ENCODE peak calls at places on chromosome 19, in six cellular contexts. One of them, this sample, is unnamed.

GRCh38 chr19:12481781-12482504 is 2.7 kb downstream of the ZNF709 start:
- DNase-seq in RWPE1: no peak
- DNase-seq in left ventricle myocardium inferior: no peak
- DNase-seq in heart right ventricle: no peak
- DNase-seq in H1: no peak
- DNase-seq in WTC11: no peak
- DNase-seq in this sample: no peak

GRCh38 chr19:14116918-14117578 is 514 bp downstream of the PRKACA start:
- DNase-seq in RWPE1: no peak
- DNase-seq in left ventricle myocardium inferior: peak; percentile 42
- DNase-seq in heart right ventricle: peak; percentile 49
- DNase-seq in H1: no peak
- DNase-seq in WTC11: peak; percentile 32
- DNase-seq in this sample: no peak

GRCh38 chr19:43901395-43902390 is 33.4 kb downstream of the ZNF45 start:
- DNase-seq in RWPE1: peak; percentile 61
- DNase-seq in left ventricle myocardium inferior: peak; percentile 82
- DNase-seq in heart right ventricle: peak; percentile 76
- DNase-seq in H1: peak; percentile 33
- DNase-seq in WTC11: peak; percentile 79
- DNase-seq in this sample: peak; percentile 85

GRCh38 chr19:47778954-47779351 is 450 bp downstream of the SELENOW start:
- DNase-seq in RWPE1: no peak
- DNase-seq in left ventricle myocardium inferior: peak; percentile 29
- DNase-seq in heart right ventricle: no peak
- DNase-seq in H1: no peak
- DNase-seq in WTC11: no peak
- DNase-seq in this sample: no peak

GRCh38 chr19:5915782-5916165 is 1.7 kb downstream of the CAPS start:
- DNase-seq in RWPE1: no peak
- DNase-seq in left ventricle myocardium inferior: no peak
- DNase-seq in heart right ventricle: no peak
- DNase-seq in H1: no peak
- DNase-seq in WTC11: no peak
- DNase-seq in this sample: no peak

GRCh38 chr19:13764821-13765394 is 586 bp downstream of the MRI1 start:
- DNase-seq in RWPE1: no peak
- DNase-seq in left ventricle myocardium inferior: peak; percentile 38
- DNase-seq in heart right ventricle: peak; percentile 45
- DNase-seq in H1: no peak
- DNase-seq in WTC11: peak; percentile 32
- DNase-seq in this sample: peak; percentile 46

GRCh38 chr19:27935669-27936068 is 1277.3 kb downstream of the UQCRFS1 start:
- DNase-seq in RWPE1: no peak
- DNase-seq in left ventricle myocardium inferior: no peak
- DNase-seq in heart right ventricle: no peak
- DNase-seq in H1: no peak
- DNase-seq in WTC11: no peak
- DNase-seq in this sample: no peak

GRCh38 chr19:19229701-19230100 is 17.9 kb downstream of the NCAN start:
- DNase-seq in RWPE1: no peak
- DNase-seq in left ventricle myocardium inferior: no peak
- DNase-seq in heart right ventricle: no peak
- DNase-seq in H1: no peak
- DNase-seq in WTC11: no peak
- DNase-seq in this sample: no peak

GRCh38 chr19:46441775-46442332 is 13.1 kb upstream of the PNMA8C start:
- DNase-seq in RWPE1: no peak
- DNase-seq in left ventricle myocardium inferior: no peak
- DNase-seq in heart right ventricle: no peak
- DNase-seq in H1: no peak
- DNase-seq in WTC11: no peak
- DNase-seq in this sample: no peak

GRCh38 chr19:19324059-19324755 is 3.6 kb downstream of the MAU2 start:
- DNase-seq in RWPE1: no peak
- DNase-seq in left ventricle myocardium inferior: no peak
- DNase-seq in heart right ventricle: no peak
- DNase-seq in H1: no peak
- DNase-seq in WTC11: no peak
- DNase-seq in this sample: no peak

GRCh38 chr19:18340990-18341868 is 831 bp downstream of the PGPEP1 start:
- DNase-seq in RWPE1: no peak
- DNase-seq in left ventricle myocardium inferior: peak; percentile 48
- DNase-seq in heart right ventricle: peak; percentile 58
- DNase-seq in H1: no peak
- DNase-seq in WTC11: peak; percentile 55
- DNase-seq in this sample: no peak

GRCh38 chr19:10968527-10969081 is 7.8 kb downstream of the SMARCA4 start:
- DNase-seq in RWPE1: no peak
- DNase-seq in left ventricle myocardium inferior: no peak
- DNase-seq in heart right ventricle: no peak
- DNase-seq in H1: no peak
- DNase-seq in WTC11: no peak
- DNase-seq in this sample: no peak

GRCh38 chr19:58170860-58171259 is 12.0 kb upstream of the ZNF274 start:
- DNase-seq in RWPE1: peak; percentile 31
- DNase-seq in left ventricle myocardium inferior: no peak
- DNase-seq in heart right ventricle: no peak
- DNase-seq in H1: no peak
- DNase-seq in WTC11: no peak
- DNase-seq in this sample: no peak

GRCh38 chr19:6501740-6502648 is at the start of gene TUBB4A:
- DNase-seq in RWPE1: no peak
- DNase-seq in left ventricle myocardium inferior: peak; percentile 50
- DNase-seq in heart right ventricle: peak; percentile 55
- DNase-seq in H1: no peak
- DNase-seq in WTC11: peak; percentile 50
- DNase-seq in this sample: peak; percentile 29

GRCh38 chr19:49020342-49020741 is 3.5 kb upstream of the LHB start:
- DNase-seq in RWPE1: no peak
- DNase-seq in left ventricle myocardium inferior: no peak
- DNase-seq in heart right ventricle: no peak
- DNase-seq in H1: no peak
- DNase-seq in WTC11: peak; percentile 59
- DNase-seq in this sample: no peak

GRCh38 chr19:49016067-49016839 is 638 bp downstream of the LHB start:
- DNase-seq in RWPE1: no peak
- DNase-seq in left ventricle myocardium inferior: no peak
- DNase-seq in heart right ventricle: no peak
- DNase-seq in H1: no peak
- DNase-seq in WTC11: no peak
- DNase-seq in this sample: no peak

GRCh38 chr19:49017041-49017665 is at the start of gene LHB:
- DNase-seq in RWPE1: no peak
- DNase-seq in left ventricle myocardium inferior: no peak
- DNase-seq in heart right ventricle: no peak
- DNase-seq in H1: no peak
- DNase-seq in WTC11: no peak
- DNase-seq in this sample: no peak

GRCh38 chr19:49019242-49019932 is 2.5 kb upstream of the LHB start:
- DNase-seq in RWPE1: peak; percentile 70
- DNase-seq in left ventricle myocardium inferior: peak; percentile 75
- DNase-seq in heart right ventricle: peak; percentile 69
- DNase-seq in H1: peak; percentile 29
- DNase-seq in WTC11: peak; percentile 91
- DNase-seq in this sample: peak; percentile 88

DNA sequence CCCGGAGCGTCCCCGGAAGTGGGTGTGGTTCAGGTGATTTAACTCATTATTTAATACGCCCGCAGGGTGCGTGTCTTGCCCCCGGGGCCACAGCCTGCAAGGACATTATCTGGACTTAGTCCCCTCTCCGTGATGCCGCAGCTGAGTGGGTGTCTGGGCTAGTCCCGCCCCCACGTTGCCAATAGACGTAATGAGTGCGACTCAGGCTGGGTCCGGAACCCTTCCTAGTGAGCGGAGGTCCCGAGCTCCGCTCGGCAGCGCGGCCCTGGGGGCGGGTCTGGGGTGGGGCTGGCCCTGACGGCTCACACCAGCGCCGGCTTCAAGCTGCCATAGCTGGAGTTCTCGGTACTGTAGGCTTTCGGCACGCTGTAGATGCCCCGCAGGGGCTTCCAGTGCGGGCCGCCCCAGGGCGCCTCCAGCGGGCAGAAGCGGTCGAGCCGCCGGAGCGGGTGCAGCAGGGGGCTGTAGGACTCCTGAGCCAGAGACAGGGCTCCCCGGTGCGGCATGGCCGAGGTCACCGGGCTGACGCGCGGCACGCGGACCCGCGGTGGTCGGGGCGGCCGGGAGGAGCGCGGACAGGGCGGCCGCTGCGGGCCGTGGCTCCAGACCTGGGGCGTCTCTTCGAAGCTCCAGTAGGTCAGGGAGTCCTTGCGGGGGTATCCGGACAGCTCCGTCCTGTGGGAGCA is 918 bp upstream of the LHB start:
- DNase-seq in RWPE1: no peak
- DNase-seq in left ventricle myocardium inferior: peak; percentile 36
- DNase-seq in heart right ventricle: peak; percentile 55
- DNase-seq in H1: no peak
- DNase-seq in WTC11: peak; percentile 66
- DNase-seq in this sample: peak; percentile 83
- TF ChIP-seq CTCF in RWPE1: peak; percentile 71
- TF ChIP-seq CTCF in left ventricle myocardium inferior: peak; percentile 66
- TF ChIP-seq CTCF in heart right ventricle: peak; percentile 64
- TF ChIP-seq CTCF in H1: peak; percentile 32
- TF ChIP-seq CTCF in WTC11: no peak
- TF ChIP-seq CTCF in this sample: peak; percentile 45

GRCh38 chr19:33176670-33177416 is 17.3 kb upstream of the LRP3 start:
- DNase-seq in RWPE1: peak; percentile 97
- DNase-seq in left ventricle myocardium inferior: peak; percentile 95
- DNase-seq in heart right ventricle: peak; percentile 94
- DNase-seq in H1: peak; percentile 96
- DNase-seq in WTC11: peak; percentile 97
- DNase-seq in this sample: peak; percentile 100
- TF ChIP-seq CTCF in RWPE1: no peak
- TF ChIP-seq CTCF in left ventricle myocardium inferior: peak; percentile 42
- TF ChIP-seq CTCF in heart right ventricle: peak; percentile 36
- TF ChIP-seq CTCF in H1: no peak
- TF ChIP-seq CTCF in WTC11: no peak
- TF ChIP-seq CTCF in this sample: no peak

DNA sequence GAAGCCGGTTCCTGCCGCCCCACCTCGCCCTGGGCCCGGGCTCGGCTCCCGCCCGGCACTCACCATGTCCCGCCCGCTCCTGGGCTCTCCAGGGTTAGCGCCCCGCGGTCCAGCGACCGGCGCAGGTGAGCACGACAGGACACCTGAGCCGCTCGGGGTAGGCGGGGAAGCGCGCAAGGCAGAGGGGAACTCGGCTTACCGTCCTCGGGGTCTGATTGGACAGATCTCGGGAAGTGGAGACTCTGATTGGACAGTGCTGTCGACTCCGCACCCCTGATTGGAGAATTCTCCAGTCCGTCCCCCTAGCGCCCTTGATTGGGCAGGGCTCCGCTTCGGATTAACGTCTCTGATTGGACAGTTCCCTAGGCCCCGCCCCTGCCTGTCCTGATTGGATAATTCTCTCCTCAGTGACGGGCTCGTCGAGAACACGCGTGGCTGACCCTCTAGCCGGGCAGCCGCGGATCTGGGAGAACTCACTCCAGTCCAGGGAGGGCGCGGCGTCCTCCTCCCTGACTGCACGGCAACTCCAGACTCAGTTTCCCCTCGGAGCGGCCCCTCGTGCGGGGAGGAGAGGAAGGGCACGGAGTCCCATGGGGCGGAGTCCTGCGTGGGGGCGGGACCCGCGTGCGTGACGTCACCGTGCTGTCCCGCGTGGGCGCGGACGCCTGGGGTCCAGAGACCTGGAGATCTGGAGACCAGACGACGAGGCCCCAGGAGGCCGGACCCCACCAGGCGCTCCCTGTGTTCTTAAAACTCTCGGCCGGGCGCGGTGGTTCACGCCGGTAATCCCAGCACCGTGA is at the start of gene ZNF77:
- DNase-seq in RWPE1: peak; percentile 100
- DNase-seq in left ventricle myocardium inferior: peak; percentile 99
- DNase-seq in heart right ventricle: peak; percentile 97
- DNase-seq in H1: peak; percentile 95
- DNase-seq in WTC11: peak; percentile 98
- DNase-seq in this sample: peak; percentile 99
- TF ChIP-seq CTCF in RWPE1: no peak
- TF ChIP-seq CTCF in left ventricle myocardium inferior: peak; percentile 25
- TF ChIP-seq CTCF in heart right ventricle: peak; percentile 5
- TF ChIP-seq CTCF in H1: no peak
- TF ChIP-seq CTCF in WTC11: no peak
- TF ChIP-seq CTCF in this sample: no peak

GRCh38 chr19:55098716-55099556 is 18.5 kb downstream of the PPP1R12C start:
- DNase-seq in RWPE1: no peak
- DNase-seq in left ventricle myocardium inferior: no peak
- DNase-seq in heart right ventricle: no peak
- DNase-seq in H1: no peak
- DNase-seq in WTC11: no peak
- DNase-seq in this sample: no peak

GRCh38 chr19:55103190-55103589 is 14.2 kb downstream of the PPP1R12C start:
- DNase-seq in RWPE1: no peak
- DNase-seq in left ventricle myocardium inferior: no peak
- DNase-seq in heart right ventricle: no peak
- DNase-seq in H1: no peak
- DNase-seq in WTC11: no peak
- DNase-seq in this sample: no peak

GRCh38 chr19:55097864-55098715 is 19.3 kb downstream of the PPP1R12C start:
- DNase-seq in RWPE1: no peak
- DNase-seq in left ventricle myocardium inferior: no peak
- DNase-seq in heart right ventricle: no peak
- DNase-seq in H1: no peak
- DNase-seq in WTC11: no peak
- DNase-seq in this sample: no peak

GRCh38 chr19:55101261-55101660 is 16.2 kb downstream of the PPP1R12C start:
- DNase-seq in RWPE1: no peak
- DNase-seq in left ventricle myocardium inferior: no peak
- DNase-seq in heart right ventricle: no peak
- DNase-seq in H1: no peak
- DNase-seq in WTC11: no peak
- DNase-seq in this sample: no peak

DNA sequence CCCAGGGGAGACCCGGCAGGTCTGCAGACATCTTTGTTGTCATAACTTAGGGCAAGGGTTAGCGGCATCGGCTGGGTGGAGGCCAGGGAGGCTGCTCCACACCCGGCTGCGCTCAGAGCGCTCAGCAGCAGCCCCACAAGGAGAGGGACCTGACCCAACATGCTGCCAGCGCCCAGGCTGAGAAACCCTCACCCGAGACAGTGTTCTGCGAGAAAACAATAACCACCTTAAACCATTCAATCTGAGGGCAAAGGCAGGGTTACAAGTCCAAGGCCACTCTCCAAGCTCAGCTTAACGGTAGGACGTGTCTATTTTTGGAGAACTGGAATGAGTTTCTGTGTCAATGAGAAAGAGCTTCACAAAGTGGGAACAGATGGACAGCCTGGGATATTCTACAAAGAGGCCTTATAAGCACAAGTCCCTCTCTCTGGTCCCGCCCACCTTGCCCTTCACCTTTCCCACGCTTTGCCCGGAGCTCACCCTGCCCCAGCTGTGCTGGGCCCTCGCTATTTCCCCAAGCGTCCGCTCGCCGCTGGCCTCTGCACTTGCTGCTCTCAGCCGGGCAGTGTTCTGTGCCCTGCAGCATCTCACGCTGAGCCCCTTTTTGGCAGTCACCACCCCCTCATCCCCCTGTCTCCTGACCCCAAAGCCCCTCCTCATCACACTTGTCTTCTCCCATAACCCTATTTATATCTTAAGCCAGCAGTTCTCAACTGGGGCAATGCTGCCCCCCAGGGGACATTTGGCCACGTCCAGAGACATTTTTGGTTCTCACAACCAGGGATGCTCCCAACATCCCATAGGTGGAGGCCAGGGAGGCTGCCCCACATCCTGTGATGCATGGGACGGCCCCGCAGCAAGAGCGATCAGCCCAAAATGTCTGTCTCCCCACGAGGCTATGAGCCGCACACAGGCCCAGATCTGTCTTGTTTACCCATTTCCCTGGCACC is 17.6 kb downstream of the PPP1R12C start:
- DNase-seq in RWPE1: no peak
- DNase-seq in left ventricle myocardium inferior: no peak
- DNase-seq in heart right ventricle: peak; percentile 67
- DNase-seq in H1: no peak
- DNase-seq in WTC11: peak; percentile 73
- DNase-seq in this sample: no peak
- TF ChIP-seq CTCF in RWPE1: no peak
- TF ChIP-seq CTCF in left ventricle myocardium inferior: peak; percentile 32
- TF ChIP-seq CTCF in heart right ventricle: peak; percentile 29
- TF ChIP-seq CTCF in H1: peak; percentile 54
- TF ChIP-seq CTCF in WTC11: no peak
- TF ChIP-seq CTCF in this sample: peak; percentile 39